ENCODE peak calls at places on chromosome 9, in ten cellular contexts. A is cardiac muscle cell; E is mammary epithelial cell; R is lung; N is effector memory CD4-positive, alpha-beta T cell; K is astrocyte; H is CD4-positive, alpha-beta memory T cell; B is A549; G is GM23248; X is IMR-90. P is an unnamed sample.

GRCh38 chr9:104553261-104553660 is 15.7 kb upstream of the OR13C8 start:
- DNase-seq in A (no peak), E (no peak), R (no peak), N (no peak), K (no peak), H (no peak), B (no peak), G (peak; percentile 10), X (no peak), P (no peak)

GRCh38 chr9:123395276-123396006 is 39.4 kb downstream of the CRB2 start:
- DNase-seq in A (no peak), E (no peak), R (no peak), N (no peak), K (no peak), H (no peak), B (no peak), G (no peak), X (no peak), P (no peak)

GRCh38 chr9:127066775-127067111 is 55.7 kb downstream of the ANGPTL2 start:
- DNase-seq in A (no peak), E (no peak), R (no peak), N (no peak), K (peak; percentile 35), H (no peak), B (peak; percentile 16), G (peak; percentile 65), X (peak; percentile 79), P (no peak)

GRCh38 chr9:121727295-121728028 is 76.0 kb downstream of the DAB2IP start:
- DNase-seq in A (no peak), E (no peak), R (no peak), N (no peak), K (no peak), H (no peak), B (no peak), G (no peak), X (no peak), P (no peak)

GRCh38 chr9:36074870-36075532 is 38.3 kb downstream of the RECK start:
- DNase-seq in A (peak; percentile 13), E (peak; percentile 94), R (peak; percentile 75), N (no peak), K (peak; percentile 66), H (no peak), B (peak; percentile 23), G (peak; percentile 75), X (peak; percentile 89), P (no peak)

GRCh38 chr9:16213781-16214515 is 656.5 kb downstream of the BNC2 start:
- DNase-seq in A (no peak), E (peak; percentile 52), R (peak; percentile 67), N (no peak), K (peak; percentile 99), H (no peak), B (peak; percentile 81), G (peak; percentile 95), X (peak; percentile 99), P (no peak)

GRCh38 chr9:134585746-134586706 is 55.6 kb upstream of the COL5A1 start:
- DNase-seq in A (no peak), E (peak; percentile 6), R (peak; percentile 25), N (no peak), K (peak; percentile 78), H (no peak), B (peak; percentile 50), G (peak; percentile 94), X (peak; percentile 75), P (no peak)

GRCh38 chr9:114653556-114654159 is 3.9 kb downstream of the TEX53 start:
- DNase-seq in A (peak; percentile 80), E (peak; percentile 60), R (peak; percentile 81), N (peak; percentile 55), K (peak; percentile 47), H (peak; percentile 79), B (peak; percentile 72), G (peak; percentile 84), X (peak; percentile 79), P (peak; percentile 81)

GRCh38 chr9:136051568-136052432 is 43.3 kb downstream of the NACC2 start:
- DNase-seq in A (peak; percentile 52), E (peak; percentile 96), R (peak; percentile 75), N (no peak), K (peak; percentile 90), H (no peak), B (peak; percentile 98), G (peak; percentile 95), X (peak; percentile 94), P (no peak)
- H3K27ac ChIP-seq in A (no peak overlapping the region), E (peak overlapping the region; percentile 47), R (peak overlapping the region; percentile 27), N (no peak overlapping the region), K (peak overlapping the region; percentile 50), H (no peak overlapping the region), B (peak overlapping the region; percentile 99), G (peak overlapping the region; percentile 67), X (peak overlapping the region; percentile 88), P (no peak overlapping the region)

GRCh38 chr9:137278061-137278912 is 761 bp downstream of the TOR4A start:
- DNase-seq in A (no peak), E (no peak), R (no peak), N (no peak), K (no peak), H (no peak), B (no peak), G (peak; percentile 62), X (no peak), P (no peak)

GRCh38 chr9:137280478-137281344 is 3.2 kb downstream of the TOR4A start:
- DNase-seq in A (peak; percentile 71), E (no peak), R (no peak), N (no peak), K (no peak), H (no peak), B (no peak), G (peak; percentile 59), X (no peak), P (no peak)

GRCh38 chr9:137279741-137280477 is 2.4 kb downstream of the TOR4A start:
- DNase-seq in A (no peak), E (no peak), R (no peak), N (no peak), K (no peak), H (no peak), B (no peak), G (no peak), X (no peak), P (no peak)

GRCh38 chr9:137277329-137278041 is at the start of gene TOR4A:
- DNase-seq in A (peak; percentile 85), E (no peak), R (peak; percentile 91), N (no peak), K (peak; percentile 75), H (no peak), B (peak; percentile 92), G (peak; percentile 95), X (peak; percentile 86), P (no peak)

DNA sequence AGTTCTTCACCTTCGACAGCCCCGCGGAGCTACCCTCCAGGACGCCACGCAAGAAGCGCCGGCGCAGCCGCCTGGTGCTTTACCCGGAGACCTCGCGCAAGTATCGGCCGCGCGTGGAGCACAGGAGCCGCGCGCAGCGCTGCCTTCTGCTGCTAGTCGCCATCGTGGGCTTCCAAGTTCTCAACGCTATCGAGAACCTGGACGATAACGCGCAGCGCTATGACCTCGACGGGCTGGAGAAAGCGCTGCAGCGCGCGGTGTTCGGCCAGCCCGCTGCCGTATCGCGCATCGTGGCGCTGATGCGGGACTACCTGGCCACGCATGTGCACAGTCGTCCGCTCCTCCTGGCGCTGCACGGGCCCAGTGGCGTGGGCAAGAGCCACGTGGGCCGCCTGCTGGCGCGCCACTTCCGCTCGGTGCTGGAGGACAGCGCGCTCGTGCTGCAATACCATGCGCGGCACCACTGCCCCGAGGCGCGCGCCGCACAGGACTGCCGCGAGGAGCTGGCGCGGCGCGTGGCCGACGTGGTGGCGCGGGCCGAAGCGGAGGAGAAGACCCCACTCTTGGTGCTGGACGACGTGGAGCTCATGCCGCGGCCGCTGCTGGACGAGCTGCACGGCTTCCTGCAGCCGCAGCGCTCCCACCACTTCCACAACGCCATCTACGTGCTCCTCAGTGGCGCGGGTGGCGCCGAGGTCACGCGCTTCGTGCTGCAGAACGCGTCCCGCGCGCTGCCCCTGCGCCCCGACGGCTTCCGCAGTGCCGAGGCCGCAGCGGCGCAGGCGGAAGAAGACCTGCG is 1.6 kb downstream of the TOR4A start:
- DNase-seq in A (no peak), E (no peak), R (no peak), N (no peak), K (no peak), H (no peak), B (no peak), G (no peak), X (no peak), P (no peak)
- H3K4me3 ChIP-seq in A (no peak overlapping the region), E (no peak overlapping the region), R (peak overlapping the region; percentile 40), N (no peak overlapping the region), K (peak overlapping the region; percentile 42), H (no peak overlapping the region), B (peak overlapping the region; percentile 72), G (peak overlapping the region; percentile 78), X (peak overlapping the region; percentile 80), P (no peak overlapping the region)

GRCh38 chr9:35072461-35073275 is at the start of gene VCP:
- DNase-seq in A (peak; percentile 99), E (peak; percentile 99), R (peak; percentile 99), N (peak; percentile 97), K (peak; percentile 98), H (peak; percentile 98), B (peak; percentile 99), G (peak; percentile 99), X (peak; percentile 99), P (peak; percentile 80)

GRCh38 chr9:35070823-35071813 is 1.3 kb downstream of the VCP start:
- DNase-seq in A (no peak), E (peak; percentile 51), R (no peak), N (no peak), K (peak; percentile 35), H (no peak), B (no peak), G (peak; percentile 75), X (peak; percentile 46), P (peak; percentile 14)

GRCh38 chr9:35074141-35074540 is 1.7 kb upstream of the VCP start:
- DNase-seq in A (no peak), E (no peak), R (no peak), N (no peak), K (no peak), H (no peak), B (no peak), G (no peak), X (no peak), P (no peak)

GRCh38 chr9:35073276-35073607 is 817 bp upstream of the VCP start:
- DNase-seq in A (no peak), E (no peak), R (no peak), N (no peak), K (no peak), H (no peak), B (no peak), G (no peak), X (peak; percentile 19), P (no peak)

GRCh38 chr9:35071814-35072460 is 488 bp downstream of the VCP start:
- DNase-seq in A (peak; percentile 94), E (peak; percentile 86), R (peak; percentile 83), N (peak; percentile 70), K (peak; percentile 79), H (peak; percentile 72), B (peak; percentile 92), G (peak; percentile 96), X (peak; percentile 84), P (peak; percentile 67)
- H3K27ac ChIP-seq in A (peak overlapping the region; percentile 100), E (peak overlapping the region; percentile 92), R (peak overlapping the region; percentile 100), N (peak overlapping the region; percentile 95), K (peak overlapping the region; percentile 95), H (peak overlapping the region; percentile 94), B (peak overlapping the region; percentile 98), G (peak overlapping the region; percentile 100), X (peak overlapping the region; percentile 91), P (peak overlapping the region; percentile 93)

GRCh38 chr9:136239135-136239962 is 6.3 kb downstream of the QSOX2 start:
- DNase-seq in A (no peak), E (no peak), R (no peak), N (no peak), K (no peak), H (no peak), B (no peak), G (no peak), X (no peak), P (no peak)

GRCh38 chr9:136241540-136241939 is 4.1 kb downstream of the QSOX2 start:
- DNase-seq in A (no peak), E (no peak), R (no peak), N (no peak), K (no peak), H (no peak), B (no peak), G (no peak), X (no peak), P (no peak)

GRCh38 chr9:136240941-136241340 is 4.7 kb downstream of the QSOX2 start:
- DNase-seq in A (no peak), E (no peak), R (no peak), N (no peak), K (no peak), H (no peak), B (no peak), G (no peak), X (no peak), P (no peak)

GRCh38 chr9:136238342-136238732 is 7.3 kb downstream of the QSOX2 start:
- DNase-seq in A (no peak), E (no peak), R (no peak), N (no peak), K (no peak), H (no peak), B (no peak), G (no peak), X (no peak), P (no peak)

GRCh38 chr9:136239963-136240330 is 5.7 kb downstream of the QSOX2 start:
- DNase-seq in A (no peak), E (no peak), R (no peak), N (no peak), K (no peak), H (no peak), B (no peak), G (no peak), X (no peak), P (no peak)
- H3K4me3 ChIP-seq in A (no peak overlapping the region), E (no peak overlapping the region), R (no peak overlapping the region), N (no peak overlapping the region), K (no peak overlapping the region), H (no peak overlapping the region), B (no peak overlapping the region), G (no peak overlapping the region), X (no peak overlapping the region), P (no peak overlapping the region)

P was measured in naive thymus-derived CD4-positive, alpha-beta T cell.